ENCODE peak calls at places on chromosomes 3 and 15, in six cellular contexts. One of them, this sample, is unnamed.
A peak's percentile ranks its signal among the peaks of the same experiment; 100 is the strongest.

GRCh38 chr3:38354588-38355344 is 8.2 kb downstream of the XYLB start:
- DNase-seq in heart right ventricle: no peak
- DNase-seq in WTC11: no peak
- DNase-seq in fibroblast of mammary gland: peak; percentile 83
- DNase-seq in transverse colon: peak; percentile 53
- DNase-seq in ovary: no peak
- DNase-seq in this sample: no peak

GRCh38 chr3:18937574-18937973 is 210.7 kb upstream of the KCNH8 start:
- DNase-seq in heart right ventricle: no peak
- DNase-seq in WTC11: no peak
- DNase-seq in fibroblast of mammary gland: no peak
- DNase-seq in transverse colon: no peak
- DNase-seq in ovary: no peak
- DNase-seq in this sample: no peak

GRCh38 chr3:52227766-52228165 is 2.3 kb upstream of the TLR9 start:
- DNase-seq in heart right ventricle: no peak
- DNase-seq in WTC11: no peak
- DNase-seq in fibroblast of mammary gland: no peak
- DNase-seq in transverse colon: no peak
- DNase-seq in ovary: no peak
- DNase-seq in this sample: no peak

GRCh38 chr3:196111939-196112386 is 30.1 kb upstream of the TFRC start:
- DNase-seq in heart right ventricle: no peak
- DNase-seq in WTC11: no peak
- DNase-seq in fibroblast of mammary gland: no peak
- DNase-seq in transverse colon: no peak
- DNase-seq in ovary: no peak
- DNase-seq in this sample: no peak

GRCh38 chr3:108312656-108313055 is 16.3 kb downstream of the HHLA2 start:
- DNase-seq in heart right ventricle: no peak
- DNase-seq in WTC11: no peak
- DNase-seq in fibroblast of mammary gland: peak; percentile 25
- DNase-seq in transverse colon: no peak
- DNase-seq in ovary: no peak
- DNase-seq in this sample: no peak

GRCh38 chr3:56954125-56954524 is 106.3 kb upstream of the SPATA12 start:
- DNase-seq in heart right ventricle: no peak
- DNase-seq in WTC11: no peak
- DNase-seq in fibroblast of mammary gland: no peak
- DNase-seq in transverse colon: peak; percentile 49
- DNase-seq in ovary: no peak
- DNase-seq in this sample: no peak

GRCh38 chr3:141170678-141171295 is 60.8 kb upstream of the PXYLP1 start:
- DNase-seq in heart right ventricle: no peak
- DNase-seq in WTC11: no peak
- DNase-seq in fibroblast of mammary gland: no peak
- DNase-seq in transverse colon: no peak
- DNase-seq in ovary: no peak
- DNase-seq in this sample: no peak

GRCh38 chr3:197269024-197269423 is 29.4 kb downstream of the DLG1 start:
- DNase-seq in heart right ventricle: no peak
- DNase-seq in WTC11: no peak
- DNase-seq in fibroblast of mammary gland: no peak
- DNase-seq in transverse colon: no peak
- DNase-seq in ovary: no peak
- DNase-seq in this sample: no peak

GRCh38 chr15:45648521-45649200 is 13.8 kb downstream of the SQOR start:
- DNase-seq in heart right ventricle: no peak
- DNase-seq in WTC11: no peak
- DNase-seq in fibroblast of mammary gland: peak; percentile 76
- DNase-seq in transverse colon: no peak
- DNase-seq in ovary: no peak
- DNase-seq in this sample: no peak

DNA sequence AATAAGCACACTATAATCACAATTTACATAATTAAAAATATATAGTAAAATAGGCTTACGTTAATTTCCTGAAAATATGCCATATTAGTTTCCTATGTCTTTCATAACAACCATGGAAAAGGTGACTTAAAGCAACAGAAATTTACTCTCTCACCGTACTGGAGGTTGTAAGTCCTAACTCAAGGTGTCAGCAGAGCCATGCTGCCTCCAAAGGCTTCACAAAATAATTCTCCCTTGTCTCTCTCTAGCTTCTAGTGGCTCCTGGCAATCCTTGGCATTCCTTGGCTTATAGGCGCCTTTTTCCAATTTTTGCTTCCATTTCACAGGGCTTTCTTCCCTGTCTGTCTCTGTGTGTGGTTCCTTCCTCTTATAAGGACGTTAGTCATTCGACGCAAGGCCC is 7.6 kb downstream of the SI start:
- DNase-seq in heart right ventricle: no peak
- DNase-seq in WTC11: no peak
- DNase-seq in fibroblast of mammary gland: no peak
- DNase-seq in transverse colon: no peak
- DNase-seq in ovary: no peak
- DNase-seq in this sample: no peak
- TF ChIP-seq CTCF in heart right ventricle: no peak
- TF ChIP-seq CTCF in WTC11: no peak
- TF ChIP-seq CTCF in fibroblast of mammary gland: no peak
- TF ChIP-seq CTCF in transverse colon: no peak
- TF ChIP-seq CTCF in ovary: no peak
- TF ChIP-seq CTCF in this sample: no peak

GRCh38 chr15:69847625-69848024 is 250.1 kb downstream of the TLE3 start:
- DNase-seq in heart right ventricle: no peak
- DNase-seq in WTC11: no peak
- DNase-seq in fibroblast of mammary gland: no peak
- DNase-seq in transverse colon: no peak
- DNase-seq in ovary: no peak
- DNase-seq in this sample: no peak

GRCh38 chr15:69848551-69849231 is 249.0 kb downstream of the TLE3 start:
- DNase-seq in heart right ventricle: no peak
- DNase-seq in WTC11: no peak
- DNase-seq in fibroblast of mammary gland: no peak
- DNase-seq in transverse colon: no peak
- DNase-seq in ovary: no peak
- DNase-seq in this sample: no peak

GRCh38 chr15:69845159-69845558 is 252.6 kb downstream of the TLE3 start:
- DNase-seq in heart right ventricle: no peak
- DNase-seq in WTC11: no peak
- DNase-seq in fibroblast of mammary gland: no peak
- DNase-seq in transverse colon: no peak
- DNase-seq in ovary: no peak
- DNase-seq in this sample: no peak

GRCh38 chr15:69852482-69853275 is 245.0 kb downstream of the TLE3 start:
- DNase-seq in heart right ventricle: no peak
- DNase-seq in WTC11: no peak
- DNase-seq in fibroblast of mammary gland: no peak
- DNase-seq in transverse colon: no peak
- DNase-seq in ovary: no peak
- DNase-seq in this sample: no peak

DNA sequence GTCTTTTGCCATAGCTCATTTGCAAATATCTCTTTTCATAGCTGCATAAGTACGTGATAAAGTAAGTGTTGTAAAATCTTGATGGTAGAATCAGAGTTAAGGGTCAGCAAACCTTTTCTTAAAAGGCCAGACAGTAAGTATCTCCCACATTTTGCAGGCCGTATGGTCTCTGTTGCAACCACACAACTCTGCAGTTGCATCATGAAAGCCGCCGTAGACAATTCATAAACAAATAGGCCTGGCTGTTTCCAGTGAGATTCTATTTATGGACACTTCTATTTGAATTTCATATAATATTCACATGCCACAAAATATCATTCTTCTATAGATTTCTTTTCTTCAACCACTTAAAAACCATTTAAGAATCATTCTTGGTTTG is 248.5 kb downstream of the TLE3 start:
- DNase-seq in heart right ventricle: no peak
- DNase-seq in WTC11: no peak
- DNase-seq in fibroblast of mammary gland: no peak
- DNase-seq in transverse colon: no peak
- DNase-seq in ovary: no peak
- DNase-seq in this sample: no peak
- TF ChIP-seq CTCF in heart right ventricle: no peak
- TF ChIP-seq CTCF in WTC11: no peak
- TF ChIP-seq CTCF in fibroblast of mammary gland: no peak
- TF ChIP-seq CTCF in transverse colon: no peak
- TF ChIP-seq CTCF in ovary: no peak
- TF ChIP-seq CTCF in this sample: no peak

GRCh38 chr15:38862104-38862503 is 297.5 kb upstream of the RASGRP1 start:
- DNase-seq in heart right ventricle: no peak
- DNase-seq in WTC11: no peak
- DNase-seq in fibroblast of mammary gland: no peak
- DNase-seq in transverse colon: no peak
- DNase-seq in ovary: no peak
- DNase-seq in this sample: no peak

GRCh38 chr15:38864122-38864521 is 299.5 kb upstream of the RASGRP1 start:
- DNase-seq in heart right ventricle: no peak
- DNase-seq in WTC11: no peak
- DNase-seq in fibroblast of mammary gland: no peak
- DNase-seq in transverse colon: no peak
- DNase-seq in ovary: no peak
- DNase-seq in this sample: no peak

GRCh38 chr15:38867556-38867955 is 302.9 kb upstream of the RASGRP1 start:
- DNase-seq in heart right ventricle: no peak
- DNase-seq in WTC11: no peak
- DNase-seq in fibroblast of mammary gland: no peak
- DNase-seq in transverse colon: no peak
- DNase-seq in ovary: no peak
- DNase-seq in this sample: no peak

GRCh38 chr15:38863381-38863780 is 298.8 kb upstream of the RASGRP1 start:
- DNase-seq in heart right ventricle: no peak
- DNase-seq in WTC11: no peak
- DNase-seq in fibroblast of mammary gland: no peak
- DNase-seq in transverse colon: no peak
- DNase-seq in ovary: no peak
- DNase-seq in this sample: no peak

GRCh38 chr15:38864827-38865604 is 300.4 kb upstream of the RASGRP1 start:
- DNase-seq in heart right ventricle: no peak
- DNase-seq in WTC11: no peak
- DNase-seq in fibroblast of mammary gland: peak; percentile 100
- DNase-seq in transverse colon: no peak
- DNase-seq in ovary: peak; percentile 32
- DNase-seq in this sample: no peak
- TF ChIP-seq CTCF in heart right ventricle: no peak
- TF ChIP-seq CTCF in WTC11: no peak
- TF ChIP-seq CTCF in fibroblast of mammary gland: peak; percentile 30
- TF ChIP-seq CTCF in transverse colon: no peak
- TF ChIP-seq CTCF in ovary: no peak
- TF ChIP-seq CTCF in this sample: no peak

DNA sequence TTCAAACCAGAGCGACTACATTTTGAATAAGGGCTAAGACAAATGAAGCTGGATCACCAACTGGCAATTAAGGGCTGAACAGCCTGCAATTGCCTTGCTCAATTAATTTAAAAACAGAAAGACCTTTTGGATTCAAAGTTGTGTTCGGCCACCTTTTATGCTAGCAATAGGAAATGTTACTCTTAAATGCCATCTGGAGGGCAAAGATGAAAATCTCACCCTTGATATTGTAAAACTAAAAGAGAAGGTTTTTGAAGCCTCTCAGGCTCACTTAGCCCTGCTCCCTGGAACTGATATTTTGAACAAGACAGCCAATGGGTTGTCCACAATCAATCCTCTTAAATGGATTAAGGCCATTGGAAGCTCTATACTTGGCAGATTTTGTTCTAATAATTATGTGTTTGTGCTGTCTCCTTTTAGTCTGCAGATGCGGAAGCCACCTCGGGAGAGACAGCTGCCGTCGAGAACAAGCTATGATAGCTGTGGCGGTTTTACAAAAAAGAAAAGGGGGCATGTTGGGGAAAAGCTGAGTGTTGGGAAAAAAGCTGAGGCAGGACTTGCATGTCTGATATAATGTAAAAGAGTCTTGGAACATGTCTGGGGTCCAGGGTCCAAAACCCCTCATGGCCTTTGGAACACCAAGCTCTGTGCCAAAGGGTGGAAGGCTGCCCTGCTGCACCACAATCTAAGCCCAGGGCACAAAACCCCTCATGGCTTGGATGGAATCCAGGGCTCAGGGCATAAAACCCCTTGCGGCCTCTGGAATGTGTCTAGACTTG is 44.4 kb downstream of the ACAD9 start:
- DNase-seq in heart right ventricle: no peak
- DNase-seq in WTC11: no peak
- DNase-seq in fibroblast of mammary gland: no peak
- DNase-seq in transverse colon: no peak
- DNase-seq in ovary: no peak
- DNase-seq in this sample: no peak
- TF ChIP-seq CTCF in heart right ventricle: no peak
- TF ChIP-seq CTCF in WTC11: no peak
- TF ChIP-seq CTCF in fibroblast of mammary gland: no peak
- TF ChIP-seq CTCF in transverse colon: no peak
- TF ChIP-seq CTCF in ovary: no peak
- TF ChIP-seq CTCF in this sample: no peak

DNA sequence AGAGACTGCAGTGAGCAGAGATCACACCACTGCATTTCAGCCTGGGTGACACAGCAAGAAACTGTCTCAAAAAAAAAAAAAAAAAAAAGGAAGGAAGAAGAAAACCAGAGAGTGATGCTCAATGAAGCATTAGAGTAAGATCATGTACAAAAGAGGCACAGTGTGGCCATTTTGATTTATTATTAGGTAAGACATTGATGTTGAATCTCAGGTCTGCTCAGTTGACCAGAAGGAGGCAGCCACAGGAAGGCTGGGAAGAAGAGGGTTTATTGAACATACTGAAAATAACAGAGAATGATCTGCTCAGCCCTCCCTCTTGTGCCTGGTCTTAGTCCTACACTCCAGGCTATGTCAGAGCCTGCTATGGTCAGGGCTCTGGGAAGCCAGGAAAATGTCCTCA is 15.6 kb downstream of the LRRK1 start:
- DNase-seq in heart right ventricle: no peak
- DNase-seq in WTC11: no peak
- DNase-seq in fibroblast of mammary gland: peak; percentile 17
- DNase-seq in transverse colon: no peak
- DNase-seq in ovary: no peak
- DNase-seq in this sample: no peak
- TF ChIP-seq CTCF in heart right ventricle: no peak
- TF ChIP-seq CTCF in WTC11: no peak
- TF ChIP-seq CTCF in fibroblast of mammary gland: peak; percentile 5
- TF ChIP-seq CTCF in transverse colon: no peak
- TF ChIP-seq CTCF in ovary: no peak
- TF ChIP-seq CTCF in this sample: no peak

GRCh38 chr3:192812736-192813383 is 85.5 kb upstream of the FGF12 start:
- DNase-seq in heart right ventricle: no peak
- DNase-seq in WTC11: no peak
- DNase-seq in fibroblast of mammary gland: peak; percentile 77
- DNase-seq in transverse colon: peak; percentile 29
- DNase-seq in ovary: no peak
- DNase-seq in this sample: peak; percentile 59
- TF ChIP-seq CTCF in heart right ventricle: peak; percentile 60
- TF ChIP-seq CTCF in WTC11: peak; percentile 35
- TF ChIP-seq CTCF in fibroblast of mammary gland: peak; percentile 72
- TF ChIP-seq CTCF in transverse colon: peak; percentile 62
- TF ChIP-seq CTCF in ovary: peak; percentile 10
- TF ChIP-seq CTCF in this sample: peak; percentile 64